ENCODE peak calls at places on chromosomes 3 and 15, in eight cellular contexts. D is stimulated activated CD4-positive, alpha-beta T cell treated with anti-CD3 and anti-CD28 coated beads, Interleukin-12 subunit alpha, Interleukin-12 subunit beta, amount 100 ng/mL, for 4 hours; I is lower lobe of right lung; N is GDM1; S is tibial nerve; U is CD4-positive, alpha-beta T cell; V is T follicular helper cell; J is activated CD4-positive, alpha-beta T cell treated with anti-CD3 and anti-CD28 coated beads, Interleukin-2, amount 50 U/mL, for 24 hours. Z is an unnamed sample.

GRCh38 chr3:43523454-43524053 is 98.3 kb downstream of the ANO10 start:
- DNase-seq in N (no peak), J (no peak), U (no peak), D (no peak), V (no peak), I (no peak), S (no peak), Z (no peak)

GRCh38 chr3:70358978-70359580 is 46.6 kb upstream of the MDFIC2 start:
- DNase-seq in I (no peak), U (no peak), J (no peak), N (no peak), D (no peak), V (no peak), S (peak), Z (no peak)

GRCh38 chr3:71466483-71466882 is 117.0 kb downstream of the FOXP1 start:
- DNase-seq in N (no peak), J (no peak), I (no peak), U (no peak), V (no peak), D (no peak), S (no peak), Z (no peak)

GRCh38 chr3:124126446-124127017 is 134.6 kb upstream of the ROPN1 start:
- DNase-seq in S (no peak), D (no peak), I (no peak), N (no peak), J (no peak), V (no peak), U (no peak), Z (no peak)

GRCh38 chr15:49918106-49918505 is 200.9 kb downstream of the ATP8B4 start:
- DNase-seq in J (no peak), N (no peak), I (no peak), S (no peak), U (no peak), D (no peak), V (no peak), Z (no peak)

GRCh38 chr15:38894260-38894948 is 329.8 kb upstream of the RASGRP1 start:
- DNase-seq in U (no peak), I (no peak), V (no peak), N (no peak), S (no peak), J (no peak), D (no peak), Z (no peak)

GRCh38 chr3:172356427-172356826 is 91.8 kb downstream of the GHSR start:
- DNase-seq in D (no peak), U (no peak), V (no peak), J (no peak), S (no peak), N (no peak), I (no peak), Z (no peak)

GRCh38 chr15:70375006-70375409 is 277.3 kb upstream of the TLE3 start:
- DNase-seq in N (no peak), S (no peak), U (no peak), J (no peak), I (no peak), D (no peak), V (no peak), Z (no peak)

GRCh38 chr3:169811606-169812123 is 1.0 kb upstream of the LRRIQ4 start:
- DNase-seq in S (peak), I (no peak), N (peak), U (no peak), V (no peak), D (no peak), J (no peak), Z (no peak)

GRCh38 chr3:154936196-154936595 is 143.9 kb upstream of the MME start:
- DNase-seq in V (no peak), I (no peak), J (no peak), U (no peak), N (no peak), D (no peak), S (no peak), Z (no peak)

GRCh38 chr3:101873619-101874018 is 24.3 kb downstream of the NFKBIZ start:
- DNase-seq in V (no peak), I (no peak), S (no peak), J (no peak), D (no peak), U (no peak), N (no peak), Z (no peak)

GRCh38 chr3:12288466-12289129 is at the start of gene PPARG:
- DNase-seq in V (no peak), S (peak), I (peak), U (no peak), J (no peak), D (no peak), N (no peak), Z (no peak)

GRCh38 chr3:48189321-48189720 is 1.1 kb upstream of the CDC25A start:
- DNase-seq in S (no peak), D (no peak), V (no peak), J (no peak), U (no peak), I (no peak), N (no peak), Z (no peak)

GRCh38 chr3:170470063-170471006 is 51.7 kb downstream of the CLDN11 start:
- DNase-seq in N (no peak), V (no peak), I (no peak), D (no peak), S (no peak), J (no peak), U (no peak), Z (no peak)

GRCh38 chr3:71254658-71255057 is 328.9 kb downstream of the FOXP1 start:
- DNase-seq in S (no peak), J (no peak), V (no peak), N (no peak), I (no peak), U (no peak), D (no peak), Z (no peak)

GRCh38 chr3:45191424-45191823 is 34.7 kb downstream of the TMEM158 start:
- DNase-seq in D (no peak), V (no peak), N (no peak), S (no peak), I (no peak), U (no peak), J (no peak), Z (no peak)

GRCh38 chr3:156704370-156705036 is 30.1 kb downstream of the TIPARP start:
- DNase-seq in V (no peak), S (no peak), N (no peak), I (no peak), D (no peak), J (no peak), U (no peak), Z (no peak)

GRCh38 chr3:190902292-190902691 is 39.8 kb upstream of the GMNC start:
- DNase-seq in S (no peak), V (no peak), N (no peak), I (no peak), J (no peak), U (no peak), D (no peak), Z (no peak)

GRCh38 chr15:69697913-69698312 is 245.3 kb downstream of the RPLP1 start:
- DNase-seq in N (no peak), V (no peak), S (peak), J (no peak), U (no peak), I (no peak), D (no peak), Z (no peak)

GRCh38 chr3:193764959-193765358 is 172.0 kb downstream of the OPA1 start:
- DNase-seq in J (no peak), I (no peak), D (no peak), U (no peak), V (no peak), S (no peak), N (no peak), Z (no peak)

GRCh38 chr3:43105224-43105596 is 669 bp downstream of the POMGNT2 start:
- DNase-seq in J (peak), V (peak), N (no peak), S (no peak), I (no peak), U (peak), D (peak), Z (no peak)

GRCh38 chr3:184565421-184566211 is 4.0 kb downstream of the EPHB3 start:
- DNase-seq in D (no peak), V (no peak), N (no peak), J (no peak), S (no peak), U (no peak), I (peak), Z (no peak)

GRCh38 chr3:119690043-119690656 is 12.7 kb upstream of the CFAP91 start:
- DNase-seq in D (no peak), N (no peak), S (no peak), J (no peak), V (no peak), U (no peak), I (no peak), Z (no peak)

Z was measured in activated CD4-positive, CD25-positive, alpha-beta regulatory T cell.